ENCODE peak calls at places on chromosomes 2 and 18, in six cellular contexts. J, V, H, Z, O and P are unnamed samples.

GRCh38 chr18:74524097-74524496 is 10.2 kb upstream of the CNDP1 start:
- DNase-seq in J (no peak), V (no peak), H (no peak), Z (no peak), O (no peak), P (no peak)

GRCh38 chr2:206521612-206522011 is 78.3 kb downstream of the ADAM23 start:
- DNase-seq in J (no peak), V (no peak), H (no peak), Z (no peak), O (no peak), P (no peak)

GRCh38 chr2:101341421-101341820 is 32.9 kb upstream of the RNF149 start:
- DNase-seq in J (no peak), V (no peak), H (no peak), Z (no peak), O (no peak), P (no peak)

GRCh38 chr18:3994061-3994687 is 460.9 kb downstream of the DLGAP1 start:
- DNase-seq in J (no peak), V (no peak), H (no peak), Z (no peak), O (no peak), P (no peak)

GRCh38 chr2:188291142-188291616 is 495 bp upstream of the GULP1 start:
- DNase-seq in J (no peak), V (no peak), H (peak; percentile 16), Z (peak; percentile 26), O (no peak), P (no peak)

GRCh38 chr2:142849818-142850217 is 27.6 kb upstream of the KYNU start:
- DNase-seq in J (no peak), V (no peak), H (no peak), Z (no peak), O (no peak), P (no peak)

GRCh38 chr18:63255435-63255834 is 64.1 kb downstream of the BCL2 start:
- DNase-seq in J (no peak), V (no peak), H (no peak), Z (no peak), O (no peak), P (no peak)

GRCh38 chr2:10042301-10043161 is 819 bp upstream of the KLF11 start:
- DNase-seq in J (no peak), V (no peak), H (peak; percentile 62), Z (peak; percentile 85), O (peak; percentile 79), P (no peak)

GRCh38 chr2:222797308-222797707 is 63.5 kb upstream of the ACSL3 start:
- DNase-seq in J (no peak), V (no peak), H (no peak), Z (no peak), O (no peak), P (peak; percentile 16)

GRCh38 chr2:49240608-49241007 is 86.3 kb upstream of the FSHR start:
- DNase-seq in J (no peak), V (no peak), H (no peak), Z (no peak), O (no peak), P (no peak)

GRCh38 chr18:32730620-32731021 is 42.2 kb downstream of the KLHL14 start:
- DNase-seq in J (no peak), V (no peak), H (no peak), Z (no peak), O (no peak), P (no peak)

GRCh38 chr2:109059474-109060165 is 69.4 kb upstream of the SH3RF3 start:
- DNase-seq in J (no peak), V (no peak), H (no peak), Z (no peak), O (no peak), P (no peak)

GRCh38 chr2:5982911-5983310 is 290.7 kb downstream of the SOX11 start:
- DNase-seq in J (no peak), V (no peak), H (no peak), Z (no peak), O (no peak), P (no peak)

GRCh38 chr2:239853706-239854327 is 171.3 kb downstream of the NDUFA10 start:
- DNase-seq in J (no peak), V (no peak), H (no peak), Z (no peak), O (no peak), P (no peak)

GRCh38 chr2:110124038-110124825 is 8.6 kb upstream of the MALL start:
- DNase-seq in J (no peak), V (no peak), H (no peak), Z (no peak), O (peak; percentile 49), P (no peak)

GRCh38 chr2:20213651-20214565 is 11.0 kb downstream of the SDC1 start:
- DNase-seq in J (no peak), V (no peak), H (no peak), Z (no peak), O (no peak), P (no peak)

GRCh38 chr2:152062130-152063091 is 36.4 kb downstream of the CACNB4 start:
- DNase-seq in J (no peak), V (peak; percentile 20), H (peak; percentile 62), Z (no peak), O (peak; percentile 47), P (peak; percentile 55)

GRCh38 chr2:71560286-71561011 is 107.1 kb downstream of the DYSF start:
- DNase-seq in J (no peak), V (no peak), H (no peak), Z (no peak), O (no peak), P (no peak)

GRCh38 chr2:39568561-39569006 is 97.1 kb upstream of the TMEM178A start:
- DNase-seq in J (no peak), V (peak; percentile 42), H (peak; percentile 65), Z (no peak), O (no peak), P (peak; percentile 31)

GRCh38 chr2:132978840-132979239 is 308.8 kb upstream of the LYPD1 start:
- DNase-seq in J (no peak), V (no peak), H (no peak), Z (no peak), O (no peak), P (no peak)

GRCh38 chr2:132977812-132978529 is 308.0 kb upstream of the LYPD1 start:
- DNase-seq in J (no peak), V (peak; percentile 4), H (peak; percentile 4), Z (no peak), O (no peak), P (no peak)

GRCh38 chr2:132974477-132975050 is 304.6 kb upstream of the LYPD1 start:
- DNase-seq in J (no peak), V (peak; percentile 36), H (no peak), Z (no peak), O (no peak), P (no peak)

GRCh38 chr2:132979339-132980093 is 309.5 kb upstream of the LYPD1 start:
- DNase-seq in J (no peak), V (no peak), H (no peak), Z (no peak), O (no peak), P (no peak)

GRCh38 chr2:132975490-132976105 is 305.6 kb upstream of the LYPD1 start:
- DNase-seq in J (no peak), V (no peak), H (no peak), Z (no peak), O (no peak), P (no peak)
- TF ChIP-seq CTCF in J (no peak), V (no peak), H (no peak), Z (no peak), O (no peak), P (no peak)

GRCh38 chr2:200586644-200586975 is 796 bp downstream of the AOX1 start:
- DNase-seq in J (no peak), V (no peak), H (no peak), Z (no peak), O (no peak), P (no peak)
- H3K4me3 ChIP-seq in J (no peak overlapping the region), V (no peak overlapping the region), H (peak overlapping the region; percentile 70), Z (peak overlapping the region; percentile 62), O (no peak overlapping the region), P (peak overlapping the region; percentile 63)

GRCh38 chr2:45728458-45728942 is 77.0 kb downstream of the PRKCE start:
- DNase-seq in J (no peak), V (no peak), H (no peak), Z (no peak), O (no peak), P (no peak)

GRCh38 chr2:45732946-45733345 is 81.5 kb downstream of the PRKCE start:
- DNase-seq in J (no peak), V (no peak), H (no peak), Z (no peak), O (no peak), P (no peak)

GRCh38 chr2:45732436-45732835 is 81.0 kb downstream of the PRKCE start:
- DNase-seq in J (no peak), V (no peak), H (no peak), Z (no peak), O (no peak), P (no peak)

GRCh38 chr2:45731146-45731545 is 79.7 kb downstream of the PRKCE start:
- DNase-seq in J (no peak), V (no peak), H (no peak), Z (no peak), O (no peak), P (no peak)

DNA sequence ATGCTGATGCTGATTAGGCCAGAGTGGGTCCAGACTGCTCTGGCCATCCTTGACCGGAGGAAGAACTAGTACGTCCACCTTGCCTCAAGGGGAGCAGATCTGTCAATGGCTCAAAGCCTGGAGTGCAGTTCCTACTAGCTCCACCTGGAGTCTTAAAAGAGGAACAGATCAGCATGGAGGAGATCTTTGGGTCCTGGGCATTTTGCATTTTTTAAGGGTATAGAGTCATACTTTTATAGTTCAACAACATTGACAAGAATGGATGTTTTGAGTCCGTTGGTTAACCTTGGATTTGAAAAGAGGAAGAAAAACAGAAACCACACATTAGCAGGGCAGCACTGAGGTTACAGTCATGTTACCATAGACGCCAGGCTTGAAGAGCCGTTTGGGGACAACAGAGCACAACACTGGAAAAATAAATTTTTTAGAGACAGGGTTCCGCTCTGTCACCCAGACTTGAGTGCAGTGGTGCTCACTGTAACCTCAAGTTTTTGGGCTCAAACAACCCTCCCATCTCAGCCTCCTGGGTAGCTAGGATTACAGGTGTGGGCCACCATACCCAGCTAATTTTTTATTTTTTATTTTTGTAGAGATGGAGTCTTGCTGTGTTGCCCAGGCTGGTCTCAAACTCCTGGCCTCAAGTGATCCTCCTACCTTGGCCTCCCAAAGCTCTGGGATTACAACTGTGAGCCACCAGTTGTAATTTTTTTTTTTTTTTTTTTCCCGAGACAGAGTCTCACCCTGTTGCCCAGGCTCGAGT is 78.5 kb downstream of the PRKCE start:
- DNase-seq in J (peak; percentile 13), V (no peak), H (no peak), Z (no peak), O (no peak), P (no peak)
- TF ChIP-seq CTCF in J (peak; percentile 51), V (peak; percentile 13), H (no peak), Z (peak; percentile 43), O (no peak), P (no peak)

GRCh38 chr2:73917696-73918207 is 8.9 kb upstream of the DGUOK start:
- DNase-seq in J (no peak), V (no peak), H (no peak), Z (no peak), O (no peak), P (no peak)

GRCh38 chr2:73914667-73915066 is 12.0 kb upstream of the DGUOK start:
- DNase-seq in J (no peak), V (no peak), H (no peak), Z (no peak), O (no peak), P (no peak)

GRCh38 chr2:73915437-73915993 is 11.2 kb upstream of the DGUOK start:
- DNase-seq in J (no peak), V (no peak), H (no peak), Z (no peak), O (no peak), P (no peak)

GRCh38 chr2:73917296-73917695 is 9.4 kb upstream of the DGUOK start:
- DNase-seq in J (no peak), V (no peak), H (no peak), Z (no peak), O (no peak), P (no peak)

GRCh38 chr2:73916666-73917065 is 10.0 kb upstream of the DGUOK start:
- DNase-seq in J (no peak), V (no peak), H (no peak), Z (no peak), O (no peak), P (no peak)
- H3K4me3 ChIP-seq in J (no peak overlapping the region), V (no peak overlapping the region), H (no peak overlapping the region), Z (no peak overlapping the region), O (no peak overlapping the region), P (no peak overlapping the region)